ENCODE peak calls at places on chromosome 1, in five cellular contexts. Y is IMR-90, D is SJSA1, F is GM23248, A is endodermal cell. C is an unnamed sample. For H3K4me1, the result is how much of the 10 kb centered on the place peaks cover.

GRCh38 chr1:159009704-159010361 is at the start of gene IFI16:
- DNase-seq in Y (peak), D (peak), F (peak), A (no peak), C (peak)

GRCh38 chr1:180397190-180397589 is 105.2 kb downstream of the ACBD6 start:
- DNase-seq in Y (no peak), D (no peak), F (no peak), A (no peak), C (no peak)

GRCh38 chr1:28392027-28392652 is 22.6 kb downstream of the PHACTR4 start:
- DNase-seq in Y (peak), D (peak), F (peak), A (no peak), C (peak)

GRCh38 chr1:29324771-29325351 is 88.5 kb downstream of the PTPRU start:
- DNase-seq in Y (no peak), D (no peak), F (no peak), A (peak), C (peak)

GRCh38 chr1:27556435-27556780 is 47.5 kb downstream of the AHDC1 start:
- DNase-seq in Y (no peak), D (no peak), F (no peak), A (no peak), C (no peak)

GRCh38 chr1:110749960-110750359 is 75.2 kb upstream of the KCNA3 start:
- DNase-seq in Y (no peak), D (no peak), F (no peak), A (no peak), C (no peak)

GRCh38 chr1:44327679-44328491 is 27.2 kb downstream of the ERI3 start:
- DNase-seq in Y (peak), D (peak), F (peak), A (peak), C (peak)

GRCh38 chr1:61253059-61253735 is 170.8 kb downstream of the NFIA start:
- DNase-seq in Y (peak), D (no peak), F (peak), A (no peak), C (no peak)

GRCh38 chr1:154179951-154180687 is 11.8 kb downstream of the TPM3 start:
- DNase-seq in Y (no peak), D (no peak), F (no peak), A (peak), C (no peak)

GRCh38 chr1:53619811-53620619 is 118.9 kb downstream of the GLIS1 start:
- DNase-seq in Y (peak), D (peak), F (peak), A (peak), C (peak)

GRCh38 chr1:228804640-228805413 is 69.5 kb downstream of the RHOU start:
- DNase-seq in Y (no peak), D (no peak), F (no peak), A (peak), C (no peak)

GRCh38 chr1:9239622-9240401 is 5.2 kb downstream of the H6PD start:
- DNase-seq in Y (peak), D (peak), F (peak), A (no peak), C (peak)

GRCh38 chr1:12540580-12541273 is 77.3 kb downstream of the DHRS3 start:
- DNase-seq in Y (no peak), D (no peak), F (peak), A (no peak), C (no peak)

GRCh38 chr1:57637155-57637554 is 213.3 kb upstream of the DAB1 start:
- DNase-seq in Y (peak), D (no peak), F (peak), A (no peak), C (no peak)

GRCh38 chr1:244049969-244050834 is 881 bp upstream of the ZBTB18 start:
- DNase-seq in Y (no peak), D (no peak), F (peak), A (no peak), C (no peak)

GRCh38 chr1:213457097-213457680 is 406.1 kb downstream of the RPS6KC1 start:
- DNase-seq in Y (no peak), D (no peak), F (peak), A (no peak), C (no peak)

GRCh38 chr1:245095903-245096302 is 58.9 kb upstream of the KIF26B start:
- DNase-seq in Y (no peak), D (no peak), F (no peak), A (no peak), C (no peak)
- H3K27ac ChIP-seq in Y (no peak), D (no peak), F (no peak), A (no peak), C (no peak)

GRCh38 chr1:8203056-8203455 is 114.9 kb upstream of the SLC45A1 start:
- DNase-seq in Y (peak), D (no peak), F (no peak), A (no peak), C (no peak)

GRCh38 chr1:8204823-8205222 is 113.1 kb upstream of the SLC45A1 start:
- DNase-seq in Y (no peak), D (no peak), F (peak), A (no peak), C (no peak)

GRCh38 chr1:8202182-8202905 is 115.6 kb upstream of the SLC45A1 start:
- DNase-seq in Y (peak), D (no peak), F (peak), A (no peak), C (peak)

GRCh38 chr1:8201331-8201861 is 116.5 kb upstream of the SLC45A1 start:
- DNase-seq in Y (peak), D (no peak), F (no peak), A (peak), C (peak)

DNA sequence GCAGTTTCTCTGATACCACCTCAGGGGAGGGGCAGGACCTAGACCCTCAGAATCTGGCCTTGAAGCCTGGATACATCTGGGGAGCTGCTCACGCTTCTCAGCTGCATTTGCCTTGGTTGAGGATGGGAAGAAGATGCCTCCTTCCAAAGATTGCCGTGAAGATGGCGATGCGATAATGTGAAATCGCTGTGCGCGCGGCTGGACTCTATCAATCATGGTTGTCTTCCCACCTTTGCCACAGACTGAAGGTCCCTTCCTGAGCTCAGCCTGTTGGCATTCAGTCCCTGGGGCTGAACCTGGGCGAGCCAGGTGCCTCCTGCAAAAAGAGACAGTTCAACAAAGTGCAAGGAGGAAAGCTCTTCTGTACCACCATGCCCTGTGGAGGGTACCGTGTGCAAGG is 114.4 kb upstream of the SLC45A1 start:
- DNase-seq in Y (no peak), D (no peak), F (no peak), A (no peak), C (no peak)
- H3K4me1 ChIP-seq in Y (under half), D (under half), F (under half), A (under half), C (under half)

GRCh38 chr1:33762099-33762830 is 101.6 kb upstream of the HMGB4 start:
- DNase-seq in Y (peak), D (no peak), F (peak), A (peak), C (no peak)
- H3K27ac ChIP-seq in Y (no peak), D (no peak), F (peak), A (no peak), C (no peak)

GRCh38 chr1:18646776-18647410 is 16.2 kb downstream of the PAX7 start:
- DNase-seq in Y (no peak), D (no peak), F (no peak), A (peak), C (peak)
- H3K4me1 ChIP-seq in Y (under half), D (under half), F (under half), A (under half), C (under half)

GRCh38 chr1:193435771-193436170 is 249.4 kb upstream of the B3GALT2 start:
- DNase-seq in Y (no peak), D (no peak), F (no peak), A (no peak), C (no peak)

GRCh38 chr1:193434319-193434718 is 247.9 kb upstream of the B3GALT2 start:
- DNase-seq in Y (peak), D (no peak), F (no peak), A (no peak), C (peak)

GRCh38 chr1:193438771-193439170 is 252.4 kb upstream of the B3GALT2 start:
- DNase-seq in Y (no peak), D (no peak), F (no peak), A (no peak), C (no peak)

GRCh38 chr1:193438312-193438711 is 251.9 kb upstream of the B3GALT2 start:
- DNase-seq in Y (no peak), D (no peak), F (no peak), A (no peak), C (no peak)

DNA sequence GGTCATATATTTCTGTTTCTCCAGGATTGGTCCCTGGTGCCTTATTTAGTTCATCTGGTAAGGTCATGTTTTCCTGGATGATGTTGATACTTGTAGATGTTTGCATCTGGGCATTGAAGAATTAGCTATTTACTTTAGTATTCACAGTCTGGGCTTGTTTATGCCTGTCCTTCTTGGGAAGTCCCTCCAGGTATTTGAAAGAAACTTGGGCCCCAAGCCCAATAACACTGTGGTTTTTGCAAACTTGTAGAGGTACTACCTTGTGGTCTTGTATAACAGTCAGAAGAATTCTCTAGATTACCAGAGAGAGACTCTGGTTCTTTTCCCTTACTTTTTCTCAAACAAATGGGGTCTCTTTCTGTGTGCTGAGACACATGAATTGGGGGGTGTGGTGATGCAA is 251.4 kb upstream of the B3GALT2 start:
- DNase-seq in Y (no peak), D (no peak), F (no peak), A (no peak), C (no peak)
- H3K27ac ChIP-seq in Y (no peak), D (no peak), F (no peak), A (no peak), C (no peak)

DNA sequence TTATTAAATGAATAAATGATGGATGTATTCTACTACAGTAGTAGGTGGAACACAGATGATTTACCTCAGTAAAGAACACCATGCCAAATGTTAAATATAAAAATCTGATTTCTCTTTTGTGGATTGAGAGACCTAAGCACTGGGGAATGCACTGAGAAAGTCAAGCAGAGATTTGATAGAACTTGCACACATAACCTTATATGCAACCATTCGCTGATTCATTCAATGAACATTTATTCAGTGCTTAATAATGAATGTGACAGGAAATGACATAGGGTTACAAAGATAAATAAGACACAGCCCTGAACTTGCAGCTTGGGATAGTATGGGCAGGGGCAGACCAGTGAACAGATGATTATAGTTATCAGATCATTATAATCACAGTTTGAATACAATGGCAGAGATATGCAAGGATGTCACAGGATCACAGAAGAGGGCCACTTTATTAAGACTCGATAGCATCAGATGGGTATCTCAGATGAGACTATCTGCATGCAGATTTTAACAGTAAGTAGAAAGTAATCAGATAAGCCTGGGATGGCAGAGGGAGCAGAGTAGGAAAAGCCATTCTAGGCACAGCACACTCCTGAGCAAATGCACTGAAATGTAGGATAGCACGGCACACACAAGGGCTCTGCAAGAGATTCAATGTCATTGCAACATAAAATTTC is 169.5 kb downstream of the ASTN1 start:
- DNase-seq in Y (no peak), D (no peak), F (peak), A (no peak), C (no peak)
- H3K4me1 ChIP-seq in Y (under half), D (under half), F (under half), A (under half), C (under half)

GRCh38 chr1:69862906-69863305 is 295.2 kb downstream of the LRRC7 start:
- DNase-seq in Y (no peak), D (no peak), F (no peak), A (no peak), C (no peak)

GRCh38 chr1:69858534-69858933 is 290.8 kb downstream of the LRRC7 start:
- DNase-seq in Y (no peak), D (no peak), F (no peak), A (no peak), C (no peak)

GRCh38 chr1:69863704-69864103 is 296.0 kb downstream of the LRRC7 start:
- DNase-seq in Y (no peak), D (no peak), F (no peak), A (no peak), C (no peak)

GRCh38 chr1:69861641-69862040 is 293.9 kb downstream of the LRRC7 start:
- DNase-seq in Y (no peak), D (no peak), F (no peak), A (no peak), C (no peak)
- H3K27ac ChIP-seq in Y (no peak), D (no peak), F (no peak), A (no peak), C (no peak)

DNA sequence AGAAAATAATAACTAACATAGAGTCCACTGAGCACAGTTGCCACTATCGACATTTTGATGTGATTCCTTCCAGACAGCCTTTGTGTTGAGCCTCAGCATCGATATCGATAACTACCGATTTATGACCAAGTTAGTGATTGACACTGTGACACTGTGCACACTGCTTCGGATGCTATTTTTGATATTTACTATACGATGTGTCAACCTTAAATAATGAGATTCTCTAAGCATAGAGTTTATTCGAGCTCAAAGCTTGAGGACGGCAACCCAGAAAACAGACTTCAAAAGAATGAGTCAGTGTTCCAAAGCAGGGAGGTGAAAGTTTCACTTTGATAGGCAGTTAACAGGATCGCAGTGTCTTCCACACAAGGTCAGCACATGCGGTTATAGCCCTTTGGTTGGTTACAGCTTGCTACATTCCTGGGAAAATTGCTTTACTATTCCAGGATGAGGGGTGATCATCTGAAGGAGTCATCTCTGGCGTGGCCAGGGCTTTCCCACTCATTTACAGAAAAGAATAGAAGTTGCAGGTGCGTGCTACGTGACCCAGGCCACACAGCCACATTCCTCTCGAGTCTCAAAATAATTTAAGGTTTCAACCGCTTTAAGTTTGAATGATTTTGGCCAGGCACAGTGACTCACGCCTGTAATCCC is 53.6 kb upstream of the EFHD2 start:
- DNase-seq in Y (peak), D (peak), F (peak), A (no peak), C (peak)
- H3K4me1 ChIP-seq in Y (under half), D (half or more), F (under half), A (under half), C (under half)

DNA sequence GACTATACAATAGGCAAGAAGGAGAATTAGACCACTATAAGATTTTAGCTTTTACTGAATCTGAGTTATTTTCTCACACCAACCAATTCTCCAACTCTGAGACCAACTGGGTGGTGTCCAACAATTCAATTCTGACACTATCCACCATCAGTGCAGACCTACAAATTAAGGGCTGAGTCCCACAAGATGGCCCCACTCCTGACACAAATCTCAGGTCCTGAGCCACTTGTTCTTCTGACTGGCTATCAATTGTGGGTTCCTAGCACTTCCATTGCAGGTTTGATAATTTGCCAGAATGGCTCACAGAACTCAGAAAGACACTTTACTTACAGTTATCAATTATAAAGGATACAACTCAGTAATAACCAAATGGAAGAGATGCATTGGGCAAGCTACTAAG is 6.7 kb downstream of the ERO1B start:
- DNase-seq in Y (no peak), D (no peak), F (no peak), A (no peak), C (no peak)
- H3K27ac ChIP-seq in Y (no peak), D (no peak), F (no peak), A (no peak), C (no peak)

C was measured in osteoblast.